ENCODE peak calls at places on chromosomes 13 and 19, in ten cellular contexts. B, M, L, V, J, A, F, S, I and U are unnamed samples.
A peak's percentile ranks its signal among the peaks of the same experiment; 100 is the strongest.

GRCh38 chr19:44741841-44742352 is 6.6 kb upstream of the BCL3 start:
- DNase-seq in B (peak; percentile 99), M (peak; percentile 100), L (peak; percentile 97), V (peak; percentile 100), J (peak; percentile 100), A (peak; percentile 100), F (peak; percentile 98), S (peak; percentile 96), I (peak; percentile 99), U (peak; percentile 98)

GRCh38 chr19:4993683-4994082 is 24.8 kb downstream of the KDM4B start:
- DNase-seq in B (no peak), M (no peak), L (no peak), V (no peak), J (no peak), A (no peak), F (no peak), S (no peak), I (no peak), U (no peak)

GRCh38 chr13:102642029-102642428 is 45.2 kb downstream of the TPP2 start:
- DNase-seq in B (no peak), M (no peak), L (no peak), V (no peak), J (no peak), A (no peak), F (no peak), S (no peak), I (no peak), U (no peak)

GRCh38 chr19:6476155-6476895 is 5.3 kb downstream of the DENND1C start:
- DNase-seq in B (peak; percentile 29), M (peak; percentile 10), L (peak; percentile 94), V (peak; percentile 96), J (peak; percentile 98), A (peak; percentile 98), F (peak; percentile 81), S (peak; percentile 95), I (no peak), U (peak; percentile 87)

GRCh38 chr19:46442808-46443450 is 14.2 kb upstream of the PNMA8C start:
- DNase-seq in B (peak; percentile 74), M (peak; percentile 78), L (no peak), V (peak; percentile 60), J (peak; percentile 85), A (peak; percentile 73), F (no peak), S (no peak), I (peak; percentile 71), U (peak; percentile 55)

GRCh38 chr19:14116918-14117578 is 514 bp downstream of the PRKACA start:
- DNase-seq in B (peak; percentile 35), M (no peak), L (no peak), V (no peak), J (peak; percentile 60), A (peak; percentile 34), F (peak; percentile 77), S (peak; percentile 57), I (no peak), U (no peak)

GRCh38 chr13:47397739-47398138 is 500.9 kb upstream of the HTR2A start:
- DNase-seq in B (no peak), M (peak; percentile 80), L (no peak), V (no peak), J (no peak), A (no peak), F (no peak), S (no peak), I (no peak), U (no peak)

GRCh38 chr13:25059943-25060342 is 36.0 kb upstream of the PABPC3 start:
- DNase-seq in B (no peak), M (no peak), L (no peak), V (no peak), J (no peak), A (no peak), F (no peak), S (no peak), I (no peak), U (no peak)

GRCh38 chr13:48500652-48501197 is 32.2 kb downstream of the RCBTB2 start:
- DNase-seq in B (no peak), M (peak; percentile 96), L (no peak), V (peak; percentile 19), J (peak; percentile 39), A (no peak), F (no peak), S (no peak), I (no peak), U (no peak)

GRCh38 chr13:111202745-111203144 is 87.6 kb downstream of the ARHGEF7 start:
- DNase-seq in B (no peak), M (peak; percentile 93), L (no peak), V (peak; percentile 26), J (peak; percentile 43), A (no peak), F (no peak), S (no peak), I (no peak), U (no peak)

GRCh38 chr19:31408460-31409124 is 59.4 kb upstream of the TSHZ3 start:
- DNase-seq in B (no peak), M (peak; percentile 87), L (no peak), V (peak; percentile 19), J (peak; percentile 4), A (no peak), F (no peak), S (no peak), I (no peak), U (no peak)

DNA sequence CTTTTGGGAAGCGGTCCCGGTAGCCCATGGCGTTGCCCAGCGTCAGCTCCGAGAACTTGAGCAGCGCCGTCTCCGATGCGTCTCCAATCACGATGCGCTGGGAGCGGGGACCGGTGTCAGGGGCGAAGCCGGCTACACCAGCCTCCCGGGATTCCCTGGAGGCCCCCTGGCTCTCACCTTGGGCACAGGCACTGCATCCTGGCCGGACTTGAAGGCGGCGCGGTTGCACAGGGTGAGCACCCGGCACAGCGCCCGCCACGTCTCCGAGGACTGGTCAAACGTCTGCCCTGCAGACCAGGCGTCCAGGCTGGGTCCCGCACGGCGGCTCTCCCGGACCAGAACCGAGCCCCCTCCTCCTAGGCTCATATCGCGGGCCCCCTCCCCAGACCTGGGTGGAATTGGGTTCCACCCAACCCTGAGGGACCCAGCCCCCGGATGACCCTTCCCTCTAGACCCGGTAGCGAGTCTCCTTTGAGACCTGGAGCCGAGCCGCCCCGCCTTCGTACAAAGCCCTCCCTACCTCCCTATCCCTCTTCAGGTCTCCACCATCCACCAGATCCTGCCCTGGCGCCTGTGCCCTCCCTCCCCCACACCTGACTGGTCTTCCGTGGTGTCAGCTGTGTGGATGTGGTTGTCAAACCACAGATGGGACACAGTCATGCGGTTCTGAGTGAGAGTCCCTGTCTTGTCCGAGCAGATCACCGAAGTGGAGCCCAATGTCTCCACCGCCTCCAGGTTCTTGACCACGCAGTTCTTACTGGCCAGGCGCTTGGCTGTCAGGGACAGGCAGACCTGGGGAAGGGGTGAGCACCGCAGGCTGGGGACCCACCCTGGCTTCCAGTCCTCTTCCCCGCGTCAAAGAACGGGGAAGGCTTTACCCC is 4.8 kb downstream of the ATP4A start:
- DNase-seq in B (no peak), M (no peak), L (no peak), V (no peak), J (no peak), A (no peak), F (no peak), S (no peak), I (no peak), U (no peak)
- H3K4me3 ChIP-seq in B (peak overlapping the region; percentile 11), M (no peak overlapping the region), L (peak overlapping the region; percentile 37), V (peak overlapping the region; percentile 51), J (peak overlapping the region; percentile 55), A (no peak overlapping the region), F (peak overlapping the region; percentile 41), S (no peak overlapping the region), I (no peak overlapping the region), U (peak overlapping the region; percentile 39)

DNA sequence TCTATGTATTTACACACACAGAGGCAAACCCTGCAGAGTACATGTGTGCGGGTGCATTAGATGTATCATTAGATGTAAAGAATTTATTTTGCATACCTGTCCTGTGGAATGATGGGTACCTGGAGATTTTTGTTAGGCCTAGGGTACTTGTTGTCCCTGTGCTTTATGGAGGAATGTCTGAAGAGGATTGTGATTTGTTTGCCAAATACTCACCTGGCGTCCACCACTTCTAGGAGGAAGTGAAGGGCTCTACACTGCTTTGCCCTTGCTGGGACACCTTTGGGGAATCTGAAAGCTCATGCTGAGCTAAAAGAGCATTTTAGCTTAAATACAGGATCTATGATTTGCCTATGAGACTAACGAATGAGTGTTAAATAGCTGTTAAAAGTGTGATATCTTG is 522.1 kb downstream of the KLF5 start:
- DNase-seq in B (peak; percentile 52), M (no peak), L (no peak), V (no peak), J (no peak), A (no peak), F (no peak), S (no peak), I (no peak), U (no peak)
- H3K4me1 ChIP-seq in B (peaks cover 3% of the 10 kb centered on the region), M (peaks cover 2% of the 10 kb centered on the region), L (no peaks in the 10 kb centered on the region), V (no peaks in the 10 kb centered on the region), J (no peaks in the 10 kb centered on the region), A (no peaks in the 10 kb centered on the region), F (peaks cover 6% of the 10 kb centered on the region), S (no peaks in the 10 kb centered on the region), I (no peaks in the 10 kb centered on the region), U (no peaks in the 10 kb centered on the region)

DNA sequence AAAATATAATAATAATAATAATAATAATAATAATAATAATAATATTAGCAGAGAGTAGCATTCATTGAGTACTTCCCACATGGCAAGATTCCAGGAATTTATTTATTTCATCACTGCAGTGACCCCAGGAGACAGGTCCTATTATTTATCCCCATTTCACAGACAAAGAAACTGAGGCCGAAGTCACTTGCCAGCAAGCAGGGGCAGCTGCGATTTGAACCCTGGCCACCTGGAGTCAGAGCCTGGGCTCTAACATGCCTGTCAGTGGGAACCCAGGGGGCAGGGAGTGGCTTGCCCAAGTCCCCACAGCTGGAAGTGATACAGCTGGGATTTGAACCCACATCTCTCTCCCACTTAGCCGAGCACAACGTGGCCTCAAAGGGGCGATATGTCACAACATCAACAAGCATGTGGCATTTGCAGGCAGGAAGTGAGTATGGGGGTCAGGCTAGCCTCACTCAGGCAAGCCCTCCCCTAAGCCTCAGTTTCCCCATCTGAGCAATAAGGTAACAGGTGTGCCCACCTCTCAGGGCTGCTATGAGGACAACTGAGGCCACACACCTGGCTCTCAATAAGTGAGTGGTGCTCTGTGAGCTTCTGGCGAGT is 2.9 kb downstream of the SHFL start:
- DNase-seq in B (no peak), M (no peak), L (no peak), V (no peak), J (no peak), A (no peak), F (no peak), S (no peak), I (no peak), U (no peak)
- TF ChIP-seq POLR2A in B (no peak), M (no peak), L (no peak), V (no peak), J (no peak), A (no peak), F (no peak), S (no peak), I (no peak), U (no peak)

DNA sequence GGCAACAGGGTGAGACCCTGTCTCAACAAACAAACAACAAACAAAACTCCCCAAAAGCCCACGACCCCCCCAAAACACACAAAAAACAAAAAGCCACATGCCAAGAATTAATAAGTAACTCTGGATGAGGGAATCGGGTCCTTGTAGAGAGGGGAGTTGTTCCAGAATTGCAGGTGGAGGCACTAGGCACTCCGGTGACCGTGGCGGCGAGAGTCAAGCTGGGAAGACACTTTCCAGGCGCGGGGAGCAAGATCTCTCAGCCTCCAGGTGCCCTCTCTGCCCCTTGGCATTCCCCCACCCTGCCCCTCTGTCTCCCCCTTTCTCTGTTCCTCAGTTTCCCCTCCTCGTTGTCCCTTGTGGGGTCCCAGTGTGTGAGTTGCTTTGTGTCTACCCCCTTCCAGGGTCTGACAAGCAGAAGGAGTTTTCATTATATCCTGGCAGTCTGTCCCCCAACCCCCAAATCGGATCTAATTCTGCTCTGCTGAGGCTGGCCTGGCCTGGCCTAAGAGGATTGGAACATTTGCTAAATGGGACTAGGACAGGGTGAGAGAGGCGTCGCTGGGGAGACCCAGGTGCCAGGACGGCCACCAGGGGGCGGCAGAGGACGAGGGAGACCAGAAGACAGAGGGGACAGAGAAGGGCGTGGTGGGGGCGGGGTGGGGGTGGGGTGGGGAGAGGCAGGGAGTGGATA is 8.3 kb upstream of the CRX start:
- DNase-seq in B (peak; percentile 59), M (peak; percentile 18), L (peak; percentile 81), V (peak; percentile 85), J (peak; percentile 73), A (peak; percentile 70), F (peak; percentile 76), S (peak; percentile 78), I (peak; percentile 16), U (peak; percentile 69)
- H3K4me3 ChIP-seq in B (no peak overlapping the region), M (no peak overlapping the region), L (no peak overlapping the region), V (no peak overlapping the region), J (no peak overlapping the region), A (no peak overlapping the region), F (no peak overlapping the region), S (no peak overlapping the region), I (no peak overlapping the region), U (no peak overlapping the region)